ENCODE peak calls at places on chromosome 12, in eight cellular contexts. One of them, this sample, is unnamed.

GRCh38 chr12:110355080-110355479 is 48.4 kb downstream of the ANAPC7 start:
- DNase-seq in cardiac fibroblast: no peak
- DNase-seq in HT1080: peak
- DNase-seq in HEK293T: peak
- DNase-seq in BE2C: peak
- DNase-seq in iris pigment epithelial cell: peak
- DNase-seq in suprapubic skin: no peak
- DNase-seq in hippocampal formation: no peak
- DNase-seq in this sample: peak

GRCh38 chr12:754238-754816 is 1.9 kb downstream of the WNK1 start:
- DNase-seq in cardiac fibroblast: peak
- DNase-seq in iris pigment epithelial cell: peak
- DNase-seq in HEK293T: no peak
- DNase-seq in suprapubic skin: no peak
- DNase-seq in hippocampal formation: peak
- DNase-seq in HT1080: peak
- DNase-seq in BE2C: no peak
- DNase-seq in this sample: no peak

GRCh38 chr12:2248901-2249381 is 196.2 kb downstream of the CACNA1C start:
- DNase-seq in iris pigment epithelial cell: no peak
- DNase-seq in HT1080: peak
- DNase-seq in HEK293T: no peak
- DNase-seq in suprapubic skin: no peak
- DNase-seq in BE2C: no peak
- DNase-seq in hippocampal formation: no peak
- DNase-seq in cardiac fibroblast: peak
- DNase-seq in this sample: no peak

GRCh38 chr12:84136862-84137367 is 775.7 kb downstream of the SLC6A15 start:
- DNase-seq in iris pigment epithelial cell: peak
- DNase-seq in cardiac fibroblast: peak
- DNase-seq in HT1080: peak
- DNase-seq in BE2C: peak
- DNase-seq in hippocampal formation: no peak
- DNase-seq in HEK293T: no peak
- DNase-seq in suprapubic skin: no peak
- DNase-seq in this sample: no peak

GRCh38 chr12:67980391-67980790 is 8.9 kb upstream of the IFNG-AS1 start:
- DNase-seq in HEK293T: no peak
- DNase-seq in suprapubic skin: no peak
- DNase-seq in HT1080: no peak
- DNase-seq in BE2C: no peak
- DNase-seq in cardiac fibroblast: no peak
- DNase-seq in hippocampal formation: no peak
- DNase-seq in iris pigment epithelial cell: no peak
- DNase-seq in this sample: no peak

GRCh38 chr12:93912086-93912733 is 235.0 kb downstream of the CRADD start:
- DNase-seq in hippocampal formation: no peak
- DNase-seq in HEK293T: no peak
- DNase-seq in BE2C: no peak
- DNase-seq in suprapubic skin: no peak
- DNase-seq in HT1080: no peak
- DNase-seq in cardiac fibroblast: no peak
- DNase-seq in iris pigment epithelial cell: no peak
- DNase-seq in this sample: no peak

GRCh38 chr12:92656911-92657310 is 45.9 kb upstream of the PLEKHG7 start:
- DNase-seq in BE2C: no peak
- DNase-seq in HT1080: no peak
- DNase-seq in HEK293T: no peak
- DNase-seq in iris pigment epithelial cell: peak
- DNase-seq in suprapubic skin: no peak
- DNase-seq in hippocampal formation: no peak
- DNase-seq in cardiac fibroblast: no peak
- DNase-seq in this sample: no peak

GRCh38 chr12:122753213-122753571 is 568 bp downstream of the DENR start:
- DNase-seq in hippocampal formation: no peak
- DNase-seq in HT1080: no peak
- DNase-seq in suprapubic skin: no peak
- DNase-seq in BE2C: no peak
- DNase-seq in iris pigment epithelial cell: peak
- DNase-seq in cardiac fibroblast: no peak
- DNase-seq in HEK293T: no peak
- DNase-seq in this sample: no peak

GRCh38 chr12:105337391-105337790 is 6.9 kb downstream of the C12orf75 start:
- DNase-seq in HT1080: no peak
- DNase-seq in HEK293T: no peak
- DNase-seq in cardiac fibroblast: no peak
- DNase-seq in BE2C: no peak
- DNase-seq in hippocampal formation: no peak
- DNase-seq in iris pigment epithelial cell: no peak
- DNase-seq in suprapubic skin: no peak
- DNase-seq in this sample: no peak

GRCh38 chr12:41802803-41803202 is 341.9 kb downstream of the GXYLT1 start:
- DNase-seq in hippocampal formation: no peak
- DNase-seq in cardiac fibroblast: no peak
- DNase-seq in iris pigment epithelial cell: no peak
- DNase-seq in suprapubic skin: no peak
- DNase-seq in BE2C: no peak
- DNase-seq in HEK293T: no peak
- DNase-seq in HT1080: no peak
- DNase-seq in this sample: no peak

GRCh38 chr12:6376079-6376941 is 947 bp upstream of the SCNN1A start:
- DNase-seq in iris pigment epithelial cell: peak
- DNase-seq in BE2C: no peak
- DNase-seq in HT1080: peak
- DNase-seq in cardiac fibroblast: peak
- DNase-seq in hippocampal formation: no peak
- DNase-seq in HEK293T: peak
- DNase-seq in suprapubic skin: no peak
- DNase-seq in this sample: no peak

GRCh38 chr12:104010121-104010520 is 39.9 kb downstream of the GLT8D2 start:
- DNase-seq in suprapubic skin: no peak
- DNase-seq in cardiac fibroblast: no peak
- DNase-seq in BE2C: no peak
- DNase-seq in iris pigment epithelial cell: no peak
- DNase-seq in HEK293T: no peak
- DNase-seq in hippocampal formation: no peak
- DNase-seq in HT1080: no peak
- DNase-seq in this sample: no peak

GRCh38 chr12:64655141-64655540 is 44.8 kb downstream of the RASSF3 start:
- DNase-seq in HEK293T: no peak
- DNase-seq in BE2C: no peak
- DNase-seq in hippocampal formation: no peak
- DNase-seq in iris pigment epithelial cell: peak
- DNase-seq in cardiac fibroblast: no peak
- DNase-seq in HT1080: no peak
- DNase-seq in suprapubic skin: no peak
- DNase-seq in this sample: no peak

GRCh38 chr12:113214938-113215400 is 6.3 kb upstream of the TPCN1 start:
- DNase-seq in HT1080: peak
- DNase-seq in HEK293T: no peak
- DNase-seq in suprapubic skin: peak
- DNase-seq in hippocampal formation: no peak
- DNase-seq in cardiac fibroblast: peak
- DNase-seq in iris pigment epithelial cell: peak
- DNase-seq in BE2C: no peak
- DNase-seq in this sample: no peak

GRCh38 chr12:76552343-76552938 is 7.1 kb downstream of the OSBPL8 start:
- DNase-seq in suprapubic skin: no peak
- DNase-seq in BE2C: no peak
- DNase-seq in hippocampal formation: no peak
- DNase-seq in HEK293T: no peak
- DNase-seq in cardiac fibroblast: peak
- DNase-seq in HT1080: no peak
- DNase-seq in iris pigment epithelial cell: peak
- DNase-seq in this sample: no peak

GRCh38 chr12:49808686-49809368 is 19.4 kb downstream of the NCKAP5L start:
- DNase-seq in suprapubic skin: no peak
- DNase-seq in cardiac fibroblast: peak
- DNase-seq in HEK293T: no peak
- DNase-seq in iris pigment epithelial cell: peak
- DNase-seq in BE2C: no peak
- DNase-seq in HT1080: no peak
- DNase-seq in hippocampal formation: peak
- DNase-seq in this sample: no peak

This sample was measured in naive thymus-derived CD8-positive, alpha-beta T cell.